ENCODE peak calls at places on chromosomes 3 and 15, in five cellular contexts. R, M, N, J and G are unnamed samples.

GRCh38 chr3:144831955-144832716 is 860.5 kb downstream of the DIPK2A start:
- DNase-seq in R (no peak), M (no peak), N (no peak), J (no peak), G (no peak)

GRCh38 chr3:186002884-186003472 is 65.2 kb upstream of the TRA2B start:
- DNase-seq in R (no peak), M (no peak), N (peak), J (no peak), G (no peak)

GRCh38 chr3:52317601-52318000 is 1.5 kb downstream of the DNAH1 start:
- DNase-seq in R (no peak), M (peak), N (peak), J (peak), G (peak)

GRCh38 chr3:161222662-161223061 is 1.6 kb downstream of the NMD3 start:
- DNase-seq in R (no peak), M (no peak), N (no peak), J (no peak), G (no peak)

GRCh38 chr3:19947549-19948071 is 713 bp downstream of the RAB5A start:
- DNase-seq in R (peak), M (peak), N (peak), J (peak), G (peak)

GRCh38 chr3:15512173-15512572 is 9.3 kb downstream of the COLQ start:
- DNase-seq in R (peak), M (no peak), N (no peak), J (peak), G (no peak)

GRCh38 chr3:43001556-43002121 is 22.5 kb downstream of the GASK1A start:
- DNase-seq in R (no peak), M (no peak), N (no peak), J (no peak), G (no peak)

GRCh38 chr15:76976572-76977270 is 18.2 kb upstream of the PSTPIP1 start:
- DNase-seq in R (no peak), M (no peak), N (no peak), J (no peak), G (no peak)

GRCh38 chr3:71163216-71163918 is 420.2 kb downstream of the FOXP1 start:
- DNase-seq in R (no peak), M (no peak), N (no peak), J (no peak), G (no peak)